ENCODE peak calls at places on chromosomes 13 and 19, in ten cellular contexts. I is pancreas; F is CD4-positive, CD25-positive, alpha-beta regulatory T cell; B is mesothelial cell of epicardium; E is tibial artery; A is sigmoid colon; G is activated gamma-delta T cell treated with Interleukin-2 at 50 U/mL for 16 hours; Q is sciatic nerve; M is B cell; W is frontal cortex. O is an unnamed sample.

GRCh38 chr19:40219721-40220276 is 1.6 kb upstream of the TTC9B start:
- DNase-seq in I (no peak), A (no peak), B (no peak), M (no peak), G (no peak), Q (no peak), F (no peak), E (no peak), W (no peak), O (no peak)

GRCh38 chr13:25301347-25302113 is at the start of gene NUP58:
- DNase-seq in I (peak; percentile 92), A (peak; percentile 98), M (peak; percentile 86), E (peak; percentile 96), Q (peak; percentile 97), F (peak; percentile 97), G (peak; percentile 90), W (peak; percentile 82), B (peak; percentile 86), O (peak; percentile 95)

GRCh38 chr19:57103573-57104277 is 16.1 kb upstream of the USP29 start:
- DNase-seq in G (peak; percentile 58), B (no peak), Q (peak; percentile 67), E (peak; percentile 53), I (peak; percentile 18), W (peak; percentile 76), F (peak; percentile 50), A (peak; percentile 76), M (peak; percentile 72), O (no peak)

GRCh38 chr13:30466358-30466714 is 600 bp upstream of the HMGB1 start:
- DNase-seq in M (no peak), F (no peak), B (no peak), E (no peak), I (no peak), A (no peak), G (no peak), W (no peak), Q (no peak), O (no peak)

GRCh38 chr13:23050126-23050525 is 130.7 kb upstream of the SGCG start:
- DNase-seq in E (no peak), W (no peak), A (no peak), G (no peak), M (no peak), F (no peak), I (no peak), Q (no peak), B (no peak), O (no peak)

GRCh38 chr19:4172861-4173473 is 9.4 kb downstream of the SIRT6 start:
- DNase-seq in A (no peak), M (peak; percentile 79), F (peak; percentile 41), B (peak; percentile 93), W (peak; percentile 57), G (peak; percentile 63), E (peak; percentile 24), Q (peak; percentile 80), I (peak; percentile 45), O (no peak)

GRCh38 chr19:35756373-35757230 is at the start of gene HSPB6:
- DNase-seq in Q (peak; percentile 82), G (no peak), M (no peak), F (no peak), E (peak; percentile 72), A (peak; percentile 90), I (no peak), W (no peak), B (peak; percentile 55), O (peak; percentile 91)

GRCh38 chr19:17772172-17772571 is 20.9 kb downstream of the FCHO1 start:
- DNase-seq in B (no peak), F (peak; percentile 38), M (no peak), W (no peak), G (no peak), A (no peak), E (no peak), I (no peak), Q (no peak), O (no peak)

GRCh38 chr19:47697863-47698609 is 15.2 kb upstream of the EHD2 start:
- DNase-seq in F (peak; percentile 64), E (peak; percentile 70), M (peak; percentile 80), W (peak; percentile 91), A (peak; percentile 94), B (peak; percentile 83), I (peak; percentile 59), Q (peak; percentile 85), G (peak; percentile 23), O (no peak)

GRCh38 chr13:30526612-30527217 is 61.0 kb upstream of the HMGB1 start:
- DNase-seq in B (no peak), E (no peak), Q (peak; percentile 60), F (no peak), G (no peak), W (no peak), I (no peak), M (no peak), A (no peak), O (no peak)

GRCh38 chr13:65292488-65292901 is 1937.6 kb downstream of the PCDH9 start:
- DNase-seq in G (no peak), B (no peak), A (no peak), F (no peak), M (no peak), E (no peak), Q (no peak), I (no peak), W (no peak), O (no peak)

O was measured in coronary artery.